ENCODE peak calls at places on chromosomes 3 and 15, in four cellular contexts. U is choroid plexus epithelial cell, S is GM13976, K is heart left ventricle. J is an unnamed sample.

GRCh38 chr3:194976049-194976451 is 290.4 kb downstream of the FAM43A start:
- DNase-seq in U (no peak), S (no peak), K (no peak), J (no peak)

GRCh38 chr3:30273304-30274072 is 332.9 kb upstream of the TGFBR2 start:
- DNase-seq in U (no peak), S (no peak), K (no peak), J (no peak)

GRCh38 chr3:87247086-87247781 is 20.1 kb downstream of the CHMP2B start:
- DNase-seq in U (peak), S (no peak), K (no peak), J (no peak)

GRCh38 chr3:48013288-48013980 is 2.8 kb downstream of the MAP4 start:
- DNase-seq in U (peak), S (no peak), K (peak), J (no peak)

GRCh38 chr15:90495067-90495466 is 34.7 kb upstream of the CRTC3 start:
- DNase-seq in U (no peak), S (no peak), K (no peak), J (no peak)

GRCh38 chr15:72968531-72968922 is 83.7 kb upstream of the NEO1 start:
- DNase-seq in U (peak), S (no peak), K (peak), J (no peak)

GRCh38 chr3:111846717-111847116 is 12.3 kb upstream of the PHLDB2 start:
- DNase-seq in U (peak), S (no peak), K (no peak), J (no peak)

GRCh38 chr3:69739204-69740102 is at the start of gene MITF:
- DNase-seq in U (peak), S (peak), K (peak), J (peak)

GRCh38 chr15:53520867-53521525 is 238.5 kb downstream of the WDR72 start:
- DNase-seq in U (no peak), S (no peak), K (no peak), J (no peak)

GRCh38 chr15:44035781-44036699 is 159.0 kb downstream of the FRMD5 start:
- DNase-seq in U (no peak), S (no peak), K (no peak), J (no peak)

GRCh38 chr3:152083058-152083457 is 185.7 kb upstream of the MBNL1 start:
- DNase-seq in U (no peak), S (no peak), K (no peak), J (no peak)

GRCh38 chr3:186273586-186273985 is 88.4 kb downstream of the DGKG start:
- DNase-seq in U (no peak), S (no peak), K (peak), J (peak)

GRCh38 chr3:76044601-76045600 is 259.6 kb upstream of the ZNF717 start:
- DNase-seq in U (peak), S (peak), K (peak), J (no peak)

GRCh38 chr15:55530861-55531313 is 22.9 kb upstream of the DNAAF4 start:
- DNase-seq in U (peak), S (no peak), K (no peak), J (no peak)

GRCh38 chr3:12351145-12351544 is 62.3 kb downstream of the PPARG start:
- DNase-seq in U (no peak), S (no peak), K (no peak), J (no peak)

GRCh38 chr3:42116466-42116865 is 25.3 kb downstream of the TRAK1 start:
- DNase-seq in U (no peak), S (no peak), K (no peak), J (no peak)

GRCh38 chr3:181300033-181300432 is 310.5 kb upstream of the DNAJC19 start:
- DNase-seq in U (no peak), S (no peak), K (no peak), J (no peak)

DNA sequence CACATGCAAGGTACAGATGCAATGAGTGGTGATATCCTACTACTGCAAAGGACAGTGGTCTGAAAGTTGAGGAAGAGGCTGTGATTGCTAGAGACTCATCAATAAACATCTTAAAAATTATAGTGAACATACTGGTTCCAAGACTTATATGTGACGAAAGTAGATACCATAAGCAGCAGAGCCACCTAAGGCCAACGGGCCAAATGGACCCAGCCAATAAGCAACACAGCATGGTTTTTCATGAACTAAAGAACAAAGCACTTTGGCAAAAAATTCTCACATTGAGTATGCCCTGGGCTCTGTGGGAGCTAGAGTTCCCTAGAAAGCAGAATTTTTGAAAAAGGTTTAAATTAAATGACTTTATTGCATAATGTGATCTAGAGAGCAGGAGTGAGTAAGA is 272.1 kb downstream of the SI start:
- DNase-seq in U (peak), S (no peak), K (no peak), J (no peak)
- TF ChIP-seq CTCF in U (no peak), S (no peak), K (no peak), J (peak)

GRCh38 chr3:183490211-183490601 is 61.8 kb upstream of the MCF2L2 start:
- DNase-seq in U (no peak), S (no peak), K (no peak), J (no peak)
- TF ChIP-seq CTCF in U (peak), S (no peak), K (no peak), J (no peak)

DNA sequence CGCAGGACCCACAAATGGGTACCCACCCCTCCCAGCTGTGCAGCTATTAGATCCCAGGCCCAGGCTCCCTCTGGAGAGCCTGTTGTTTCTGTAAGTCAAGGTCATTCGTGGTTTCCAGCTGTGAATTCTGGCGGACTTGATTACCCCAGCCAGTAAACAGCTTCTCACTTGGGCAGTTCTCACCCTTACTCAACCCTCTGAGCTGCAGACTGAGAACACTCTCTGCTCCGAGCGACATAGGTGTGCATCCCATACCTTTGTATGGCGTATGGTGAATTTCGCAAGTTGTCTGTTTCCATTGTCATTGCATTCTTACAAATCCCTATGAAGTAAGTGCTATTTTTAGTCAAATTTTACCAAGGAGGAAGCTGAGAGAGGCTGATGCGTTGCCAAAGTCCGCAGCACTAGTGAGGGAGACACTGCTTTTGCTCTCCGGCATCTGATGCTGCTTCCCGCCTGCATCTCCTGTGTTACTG is 11.3 kb downstream of the ALPK3 start:
- DNase-seq in U (peak), S (no peak), K (peak), J (peak)
- TF ChIP-seq CTCF in U (no peak), S (no peak), K (no peak), J (no peak)

DNA sequence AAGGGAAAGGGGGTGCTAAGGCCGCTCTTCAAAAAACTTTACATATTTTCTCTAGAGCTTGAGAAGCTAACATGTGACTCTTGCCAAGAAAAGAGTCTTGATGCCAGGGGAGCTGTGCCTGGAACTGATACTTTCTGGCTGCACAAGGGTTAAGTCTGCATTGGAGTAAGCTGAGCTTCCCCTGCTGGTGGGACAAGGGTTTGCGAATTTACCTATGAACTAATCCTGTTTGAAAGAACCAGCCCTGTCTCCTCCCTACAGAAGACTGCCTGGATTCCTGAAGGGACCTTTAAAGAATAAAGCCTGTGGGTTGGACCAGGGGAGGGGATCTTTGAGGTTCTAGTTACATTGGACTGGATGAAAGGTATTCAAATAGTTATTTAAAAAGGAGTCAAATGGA is 58.3 kb upstream of the EPHA3 start:
- DNase-seq in U (peak), S (no peak), K (no peak), J (no peak)
- TF ChIP-seq CTCF in U (peak), S (no peak), K (no peak), J (no peak)

DNA sequence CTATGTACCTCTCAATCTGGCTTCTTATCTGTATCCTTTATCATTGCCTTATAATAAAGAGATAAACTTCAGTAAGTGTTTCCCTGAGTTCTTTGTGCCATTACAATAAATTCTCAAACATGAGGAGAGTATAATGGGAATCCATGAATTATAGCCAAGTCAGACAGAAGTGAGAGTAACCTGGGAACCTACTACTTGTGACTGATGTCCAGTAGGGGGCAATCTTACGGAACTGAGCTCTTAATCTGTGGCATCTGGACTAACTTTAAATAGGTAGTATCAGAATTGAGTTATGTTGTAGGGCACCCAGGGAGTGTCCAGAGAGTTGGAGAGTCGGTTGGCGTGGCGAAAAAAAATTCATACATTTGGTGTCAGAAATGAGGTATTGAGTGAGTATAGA is 542.6 kb downstream of the ZBBX start:
- DNase-seq in U (no peak), S (peak), K (no peak), J (no peak)
- TF ChIP-seq CTCF in U (no peak), S (peak), K (no peak), J (peak)

GRCh38 chr15:42803436-42803835 is 66.5 kb upstream of the CDAN1 start:
- DNase-seq in U (no peak), S (no peak), K (no peak), J (no peak)

GRCh38 chr15:42798802-42799201 is 61.9 kb upstream of the CDAN1 start:
- DNase-seq in U (no peak), S (no peak), K (no peak), J (no peak)

GRCh38 chr15:42796955-42797779 is 60.2 kb upstream of the CDAN1 start:
- DNase-seq in U (peak), S (no peak), K (no peak), J (no peak)

GRCh38 chr15:42802168-42802567 is 65.2 kb upstream of the CDAN1 start:
- DNase-seq in U (no peak), S (no peak), K (no peak), J (no peak)

DNA sequence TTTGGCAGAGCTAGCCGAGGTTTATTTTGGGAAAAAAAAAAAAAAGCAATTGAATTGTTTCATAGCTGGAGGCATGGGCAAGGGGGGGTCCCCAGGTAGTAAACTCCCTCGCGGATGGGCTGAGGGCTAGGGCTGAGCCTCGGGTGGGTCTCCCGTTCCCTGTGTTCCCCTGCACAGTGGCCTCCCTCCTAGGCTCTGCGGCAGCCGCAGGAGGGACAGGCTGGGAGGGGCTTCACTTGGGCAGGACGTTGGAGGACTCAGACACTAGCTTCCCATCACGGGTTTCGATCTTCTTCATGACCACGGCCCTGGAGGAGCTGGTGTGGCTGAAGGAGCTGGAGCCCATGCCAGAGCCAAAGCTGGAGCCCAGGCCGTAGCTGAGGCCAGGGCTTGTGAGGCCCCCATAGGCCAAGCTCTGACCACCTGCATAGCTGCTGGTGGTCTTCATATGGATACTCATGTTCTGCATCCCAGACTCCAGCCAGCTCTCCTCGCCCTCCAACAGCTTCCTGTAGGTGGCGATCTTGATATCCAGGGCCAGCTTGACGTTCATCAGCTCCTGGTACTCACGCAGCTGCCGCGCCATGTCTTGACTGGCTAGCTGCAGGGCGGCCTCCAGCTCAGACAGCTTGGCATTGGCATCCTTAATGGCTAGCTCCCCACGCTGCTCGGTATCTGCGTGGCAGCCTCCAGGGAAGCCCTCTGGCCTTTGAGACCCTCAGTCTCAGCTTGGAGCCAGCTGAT is 64.0 kb upstream of the CDAN1 start:
- DNase-seq in U (no peak), S (no peak), K (no peak), J (no peak)
- TF ChIP-seq CTCF in U (peak), S (no peak), K (no peak), J (peak)

DNA sequence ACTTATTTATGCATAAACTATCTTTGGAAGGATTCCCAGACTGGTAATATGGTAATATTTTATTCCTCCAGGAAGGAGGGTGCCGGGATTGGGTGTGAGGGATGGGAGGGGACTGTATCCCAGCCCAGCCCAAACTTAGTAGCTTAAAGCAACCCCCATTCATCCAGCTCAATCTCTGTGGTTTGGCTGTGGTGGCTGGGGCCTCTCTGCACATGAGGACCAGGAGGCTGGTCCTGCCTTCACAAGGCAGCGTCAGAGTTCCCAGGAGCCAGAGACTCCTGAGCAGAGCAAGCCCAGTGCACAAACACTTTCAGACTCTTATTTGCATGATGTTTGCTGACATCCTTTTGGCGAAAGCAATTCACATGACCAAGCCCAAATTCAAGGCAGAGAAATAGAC is 48.4 kb downstream of the CCNL1 start:
- DNase-seq in U (no peak), S (no peak), K (no peak), J (no peak)
- TF ChIP-seq CTCF in U (no peak), S (no peak), K (no peak), J (no peak)

DNA sequence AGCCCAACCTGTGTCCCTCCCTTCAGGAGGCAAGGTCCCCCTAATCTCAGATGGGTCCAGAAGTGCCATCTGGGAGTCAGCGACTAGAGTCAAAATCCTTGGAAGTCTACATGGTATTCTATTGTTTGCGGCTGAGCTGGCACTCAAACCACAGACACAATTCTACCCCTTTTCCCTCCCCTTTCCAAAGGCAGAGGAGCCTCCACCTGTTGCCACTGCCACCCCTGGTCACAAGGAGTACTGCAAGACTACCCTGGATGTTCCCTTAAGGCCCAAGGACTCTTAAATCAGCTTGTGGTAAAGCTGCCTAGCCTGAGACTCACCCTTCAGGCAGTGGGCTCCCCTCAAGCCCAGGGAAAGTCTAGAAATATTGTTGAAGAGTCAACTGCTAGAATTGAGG is 4.3 kb upstream of the OR5H6 start:
- DNase-seq in U (no peak), S (no peak), K (no peak), J (no peak)
- TF ChIP-seq CTCF in U (no peak), S (no peak), K (no peak), J (no peak)

GRCh38 chr3:33787328-33788009 is 11.0 kb upstream of the PDCD6IP start:
- DNase-seq in U (peak), S (peak), K (peak), J (peak)
- TF ChIP-seq CTCF in U (peak), S (peak), K (peak), J (peak)